ENCODE peak calls at places on chromosomes 16 and 17, in six cellular contexts. S, O, X, Y, E and R are unnamed samples.
A peak's percentile ranks its signal among the peaks of the same experiment; 100 is the strongest.

GRCh38 chr16:24635900-24636610 is 93.4 kb upstream of the TNRC6A start:
- DNase-seq in E (peak; percentile 75), S (peak; percentile 84), O (no peak), X (peak; percentile 77), Y (no peak), R (peak; percentile 58)

GRCh38 chr16:9665851-9666271 is 516.4 kb downstream of the GRIN2A start:
- DNase-seq in S (no peak), O (no peak), Y (no peak), E (no peak), X (peak; percentile 42), R (no peak)

GRCh38 chr17:77602062-77602746 is 356.3 kb upstream of the TNRC6C start:
- DNase-seq in X (peak; percentile 58), S (no peak), O (no peak), E (no peak), Y (peak; percentile 25), R (no peak)

GRCh38 chr16:19307587-19308241 is 22.2 kb downstream of the CLEC19A start:
- DNase-seq in X (no peak), O (peak; percentile 36), E (no peak), Y (peak; percentile 55), S (no peak), R (no peak)

GRCh38 chr16:82862057-82862456 is 235.3 kb downstream of the CDH13 start:
- DNase-seq in X (no peak), E (no peak), S (no peak), Y (no peak), O (no peak), R (no peak)

GRCh38 chr17:66412857-66413563 is 110.6 kb downstream of the PRKCA start:
- DNase-seq in S (no peak), Y (no peak), O (no peak), X (no peak), E (no peak), R (no peak)

GRCh38 chr17:72387969-72388368 is 267.1 kb downstream of the SOX9 start:
- DNase-seq in S (no peak), O (no peak), Y (no peak), X (no peak), E (no peak), R (no peak)

GRCh38 chr17:15239471-15239870 is 25.7 kb downstream of the PMP22 start:
- DNase-seq in O (no peak), E (no peak), Y (peak; percentile 10), X (no peak), S (no peak), R (no peak)

GRCh38 chr17:13544292-13544691 is 57.4 kb downstream of the HS3ST3A1 start:
- DNase-seq in X (peak; percentile 69), O (no peak), Y (no peak), E (no peak), S (no peak), R (peak; percentile 48)

GRCh38 chr16:66934138-66934838 is at the start of gene CIAO2B:
- DNase-seq in X (peak; percentile 94), Y (peak; percentile 74), O (peak; percentile 90), E (peak; percentile 92), S (peak; percentile 91), R (peak; percentile 93)

GRCh38 chr17:79933863-79934652 is 94.8 kb upstream of the CBX4 start:
- DNase-seq in O (no peak), Y (no peak), S (peak; percentile 60), X (no peak), E (no peak), R (peak; percentile 71)

GRCh38 chr17:39209317-39210092 is 9.4 kb downstream of the RPL19 start:
- DNase-seq in Y (peak; percentile 71), E (no peak), S (no peak), O (peak; percentile 6), X (peak; percentile 81), R (peak; percentile 83)

GRCh38 chr16:87881327-87882200 is 12.3 kb upstream of the SLC7A5 start:
- DNase-seq in Y (no peak), X (no peak), E (no peak), O (no peak), S (no peak), R (no peak)

GRCh38 chr16:67942200-67942509 is 1.8 kb downstream of the LCAT start:
- DNase-seq in O (peak; percentile 71), S (peak; percentile 66), X (peak; percentile 55), E (no peak), Y (peak; percentile 81), R (no peak)

GRCh38 chr17:45320931-45321461 is 4.2 kb upstream of the MAP3K14 start:
- DNase-seq in Y (no peak), O (peak; percentile 74), X (peak; percentile 84), E (no peak), S (peak; percentile 94), R (peak; percentile 17)

GRCh38 chr16:77344306-77344705 is 90.5 kb downstream of the ADAMTS18 start:
- DNase-seq in S (no peak), X (no peak), O (no peak), E (no peak), Y (no peak), R (no peak)

GRCh38 chr17:63442549-63443035 is 3.5 kb downstream of the CYB561 start:
- DNase-seq in Y (peak; percentile 62), O (peak; percentile 66), E (no peak), X (no peak), S (no peak), R (no peak)

GRCh38 chr16:22388101-22388644 is 13.8 kb upstream of the CDR2 start:
- DNase-seq in O (no peak), E (no peak), X (no peak), S (no peak), Y (no peak), R (no peak)

GRCh38 chr16:50462793-50463507 is 85.2 kb upstream of the NKD1 start:
- DNase-seq in S (no peak), O (no peak), E (no peak), X (no peak), Y (no peak), R (no peak)

GRCh38 chr17:2082003-2082862 is 27.3 kb downstream of the HIC1 start:
- DNase-seq in S (no peak), E (no peak), X (no peak), O (no peak), Y (no peak), R (peak; percentile 20)

GRCh38 chr17:49365667-49366066 is 3.6 kb upstream of the ZNF652 start:
- DNase-seq in X (peak; percentile 30), Y (peak; percentile 76), O (no peak), S (peak; percentile 66), E (no peak), R (no peak)

GRCh38 chr17:6843241-6843890 is 11.8 kb upstream of the TEKT1 start:
- DNase-seq in O (peak; percentile 12), S (no peak), Y (no peak), E (no peak), X (peak; percentile 72), R (no peak)

GRCh38 chr16:35203636-35204035 is 1744.2 kb downstream of the TP53TG3F start:
- DNase-seq in Y (no peak), S (no peak), E (no peak), O (no peak), X (no peak), R (no peak)

GRCh38 chr17:31724619-31725018 is 134.4 kb downstream of the COPRS start:
- DNase-seq in S (no peak), X (no peak), Y (no peak), O (no peak), E (no peak), R (no peak)

GRCh38 chr16:80526418-80527061 is 14.3 kb upstream of the DYNLRB2 start:
- DNase-seq in Y (peak; percentile 55), O (peak; percentile 47), E (no peak), S (no peak), X (peak; percentile 79), R (no peak)

GRCh38 chr16:87789437-87790277 is 23.9 kb upstream of the KLHDC4 start:
- DNase-seq in X (peak; percentile 59), Y (no peak), E (peak; percentile 90), O (no peak), S (peak; percentile 98), R (no peak)

GRCh38 chr17:66952031-66952524 is 12.4 kb upstream of the CACNG4 start:
- DNase-seq in E (peak; percentile 28), O (no peak), Y (peak; percentile 91), X (peak; percentile 90), S (peak; percentile 73), R (peak; percentile 83)

GRCh38 chr17:80832266-80832676 is 159.4 kb upstream of the CHMP6 start:
- DNase-seq in E (peak; percentile 51), Y (peak; percentile 87), O (peak; percentile 78), X (peak; percentile 58), S (peak; percentile 55), R (no peak)

GRCh38 chr17:75392559-75392958 is 12.9 kb downstream of the GRB2 start:
- DNase-seq in O (no peak), Y (no peak), X (no peak), E (no peak), S (no peak), R (no peak)

GRCh38 chr17:75394332-75394918 is 11.1 kb downstream of the GRB2 start:
- DNase-seq in Y (no peak), X (peak; percentile 16), O (no peak), E (no peak), S (no peak), R (no peak)

GRCh38 chr17:75388476-75389030 is 16.9 kb downstream of the GRB2 start:
- DNase-seq in E (no peak), S (no peak), X (no peak), Y (no peak), O (no peak), R (no peak)

GRCh38 chr17:75393523-75394331 is 11.8 kb downstream of the GRB2 start:
- DNase-seq in O (peak; percentile 98), Y (peak; percentile 100), E (peak; percentile 100), X (peak; percentile 98), S (peak; percentile 99), R (peak; percentile 99)

GRCh38 chr17:75390982-75391381 is 14.5 kb downstream of the GRB2 start:
- DNase-seq in O (no peak), X (no peak), S (no peak), E (no peak), Y (no peak), R (no peak)
- H3K4me1 ChIP-seq in O (peaks cover 5% of the 10 kb centered on the region), X (peaks cover 37% of the 10 kb centered on the region), S (peaks cover 28% of the 10 kb centered on the region), E (peaks cover 11% of the 10 kb centered on the region), Y (no peaks in the 10 kb centered on the region), R (peaks cover 71% of the 10 kb centered on the region)

GRCh38 chr17:35736236-35736635 is 4.8 kb downstream of the RASL10B start:
- DNase-seq in E (peak; percentile 31), X (no peak), S (no peak), Y (no peak), O (no peak), R (no peak)
- H3K27ac ChIP-seq in E (no peak overlapping the region), X (no peak overlapping the region), S (no peak overlapping the region), Y (no peak overlapping the region), O (no peak overlapping the region), R (no peak overlapping the region)

DNA sequence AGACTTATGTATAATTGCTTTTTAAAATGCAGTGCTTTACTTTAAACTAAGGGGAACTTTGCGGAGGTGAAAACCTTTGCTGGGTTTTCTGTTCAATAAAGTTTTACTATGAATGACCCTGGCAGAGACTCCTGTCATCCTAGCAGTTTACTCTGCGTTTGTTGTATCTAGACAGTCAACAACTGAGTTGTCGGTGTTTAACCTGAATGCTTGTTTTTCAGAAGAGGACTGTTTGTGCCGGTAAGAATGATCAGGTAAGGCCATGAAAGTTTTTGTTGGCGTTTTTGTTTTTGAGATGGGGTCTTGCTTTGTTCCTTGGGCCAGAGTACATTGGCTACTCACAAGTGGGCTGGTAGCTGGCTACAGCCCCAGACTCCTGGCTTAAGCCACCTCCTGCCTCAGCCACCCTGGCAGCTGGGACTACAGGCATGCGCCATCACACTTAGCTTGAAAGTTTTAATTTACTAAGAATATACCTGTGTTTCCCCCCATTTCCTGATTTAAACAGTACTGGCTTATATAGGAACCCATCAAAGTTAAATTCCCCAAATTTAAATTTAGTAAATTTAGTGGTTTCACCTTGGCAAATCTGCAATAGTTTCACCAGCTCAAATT is 11.9 kb downstream of the HERPUD1 start:
- DNase-seq in S (no peak), O (no peak), E (no peak), Y (no peak), X (no peak), R (no peak)
- H3K4me1 ChIP-seq in S (no peaks in the 10 kb centered on the region), O (no peaks in the 10 kb centered on the region), E (no peaks in the 10 kb centered on the region), Y (no peaks in the 10 kb centered on the region), X (no peaks in the 10 kb centered on the region), R (peaks cover 43% of the 10 kb centered on the region)

GRCh38 chr17:59357219-59357699 is 25.8 kb downstream of the YPEL2 start:
- DNase-seq in O (no peak), X (no peak), E (no peak), S (no peak), Y (no peak), R (no peak)
- H3K27ac ChIP-seq in O (no peak overlapping the region), X (no peak overlapping the region), E (no peak overlapping the region), S (no peak overlapping the region), Y (no peak overlapping the region), R (no peak overlapping the region)